ENCODE peak calls at places on chromosome 13, in seven cellular contexts. L is naive thymus-derived CD4-positive, alpha-beta T cell; J is AG09319; X is GM13976; S is HT1080; A is A172; G is tibial artery. D is an unnamed sample.

GRCh38 chr13:20053016-20053415 is 94.5 kb downstream of the ZMYM2 start:
- DNase-seq in G (no peak), X (no peak), S (no peak), A (no peak), J (no peak), L (no peak), D (no peak)

GRCh38 chr13:79866436-79866835 is 385.5 kb downstream of the NDFIP2 start:
- DNase-seq in J (no peak), X (no peak), G (no peak), A (no peak), L (no peak), S (no peak), D (no peak)

GRCh38 chr13:76944457-76944856 is 3.9 kb upstream of the ACOD1 start:
- DNase-seq in L (no peak), J (no peak), G (no peak), S (peak), X (no peak), A (peak), D (no peak)

GRCh38 chr13:73401769-73402168 is 343.0 kb downstream of the KLF5 start:
- DNase-seq in J (no peak), A (no peak), L (no peak), X (no peak), G (no peak), S (no peak), D (no peak)

GRCh38 chr13:43730642-43731041 is 56.1 kb downstream of the ENOX1 start:
- DNase-seq in G (no peak), A (no peak), X (no peak), S (peak), J (no peak), L (no peak), D (no peak)

GRCh38 chr13:110984392-110984791 is 69.5 kb upstream of the ANKRD10 start:
- DNase-seq in J (no peak), G (no peak), A (no peak), S (no peak), X (no peak), L (no peak), D (no peak)

GRCh38 chr13:60583911-60584753 is 187.1 kb downstream of the TDRD3 start:
- DNase-seq in L (no peak), A (peak), J (peak), X (no peak), S (peak), G (no peak), D (peak)

GRCh38 chr13:36673838-36674326 is at the start of gene SERTM1:
- DNase-seq in X (no peak), J (no peak), L (no peak), G (no peak), S (peak), A (no peak), D (no peak)

GRCh38 chr13:57946361-57946760 is 314.8 kb downstream of the PCDH17 start:
- DNase-seq in X (peak), A (no peak), G (no peak), S (peak), J (no peak), L (no peak), D (no peak)

GRCh38 chr13:76647550-76647949 is 238.7 kb downstream of the KCTD12 start:
- DNase-seq in L (no peak), J (peak), S (peak), G (no peak), A (no peak), X (no peak), D (no peak)

GRCh38 chr13:74528751-74529513 is 394.7 kb upstream of the KLF12 start:
- DNase-seq in G (no peak), S (no peak), L (no peak), J (no peak), A (no peak), X (no peak), D (no peak)

GRCh38 chr13:24050292-24050711 is 110.2 kb upstream of the SPATA13 start:
- DNase-seq in G (peak), A (peak), X (no peak), J (no peak), L (no peak), S (peak), D (no peak)

GRCh38 chr13:93364166-93364565 is 137.6 kb downstream of the GPC6 start:
- DNase-seq in S (peak), G (no peak), A (peak), L (no peak), J (no peak), X (no peak), D (no peak)

GRCh38 chr13:93309886-93310520 is 83.4 kb downstream of the GPC6 start:
- DNase-seq in L (no peak), J (no peak), S (peak), X (no peak), A (peak), G (no peak), D (no peak)

GRCh38 chr13:44470623-44471562 is 97.3 kb downstream of the SERP2 start:
- DNase-seq in X (no peak), J (no peak), L (no peak), A (peak), S (peak), G (no peak), D (peak)

GRCh38 chr13:94248454-94249233 is 230.8 kb downstream of the DCT start:
- DNase-seq in A (peak), G (no peak), S (no peak), J (no peak), L (no peak), X (no peak), D (no peak)

GRCh38 chr13:109309625-109310363 is 476.6 kb downstream of the IRS2 start:
- DNase-seq in G (no peak), J (no peak), A (no peak), S (no peak), L (no peak), X (no peak), D (no peak)

GRCh38 chr13:107573184-107573583 is 642.2 kb downstream of the LIG4 start:
- DNase-seq in L (no peak), S (no peak), X (no peak), J (no peak), G (no peak), A (no peak), D (no peak)

GRCh38 chr13:75581874-75582640 is 32.5 kb downstream of the UCHL3 start:
- DNase-seq in J (no peak), X (no peak), A (no peak), G (no peak), S (no peak), L (no peak), D (no peak)

GRCh38 chr13:79519252-79519651 is 38.3 kb downstream of the NDFIP2 start:
- DNase-seq in G (no peak), A (no peak), J (no peak), X (no peak), L (no peak), S (no peak), D (no peak)

GRCh38 chr13:80337011-80337688 is 3.8 kb downstream of the SPRY2 start:
- DNase-seq in S (no peak), X (no peak), A (no peak), G (no peak), L (no peak), J (no peak), D (no peak)

GRCh38 chr13:48400820-48401219 is 12.1 kb downstream of the LPAR6 start:
- DNase-seq in J (peak), S (peak), L (no peak), X (no peak), G (no peak), A (peak), D (no peak)

GRCh38 chr13:49760555-49760954 is 31.9 kb downstream of the KPNA3 start:
- DNase-seq in G (no peak), L (no peak), A (no peak), S (no peak), J (no peak), X (no peak), D (no peak)

GRCh38 chr13:25468330-25469178 is 96.8 kb downstream of the ATP8A2 start:
- DNase-seq in G (no peak), A (no peak), L (no peak), J (no peak), S (no peak), X (peak), D (no peak)

GRCh38 chr13:98650376-98651107 is 73.6 kb upstream of the STK24 start:
- DNase-seq in J (no peak), S (no peak), X (no peak), G (no peak), L (no peak), A (no peak), D (no peak)

GRCh38 chr13:30164141-30164540 is 143.2 kb downstream of the KATNAL1 start:
- DNase-seq in S (no peak), L (no peak), J (no peak), G (no peak), X (no peak), A (no peak), D (no peak)

GRCh38 chr13:98273067-98273823 is 96.2 kb upstream of the RNF113B start:
- DNase-seq in J (no peak), A (peak), L (no peak), S (no peak), G (no peak), X (no peak), D (no peak)

GRCh38 chr13:54449922-54450321 is 1421.3 kb downstream of the OLFM4 start:
- DNase-seq in X (no peak), J (no peak), L (no peak), S (peak), A (no peak), G (no peak), D (peak)

D was measured in RKO.